ENCODE peak calls at places on chromosomes 12 and 14, in ten cellular contexts. K is A549, F is neural progenitor cell, R is Peyer's patch, Q is psoas muscle, P is hepatocyte, E is ovary, J is IMR-90, D is heart right ventricle, Z is tibial artery. N is an unnamed sample. For H3K4me1, the result is how much of the 10 kb centered on the place peaks cover.

GRCh38 chr14:51442513-51443175 is 202.6 kb downstream of the TMX1 start:
- DNase-seq in R (no peak), K (peak), E (peak), Z (no peak), F (no peak), D (no peak), Q (no peak), J (peak), P (peak), N (no peak)

GRCh38 chr12:119669744-119670472 is 2.0 kb downstream of the PRKAB1 start:
- DNase-seq in Z (no peak), F (no peak), J (no peak), R (no peak), P (peak), E (no peak), K (no peak), D (no peak), Q (no peak), N (no peak)

GRCh38 chr14:100762901-100763300 is 36.2 kb downstream of the DLK1 start:
- DNase-seq in D (no peak), R (no peak), Z (no peak), E (no peak), K (no peak), F (no peak), J (no peak), Q (no peak), P (no peak), N (no peak)

GRCh38 chr12:55933158-55933798 is 2.3 kb downstream of the DGKA start:
- DNase-seq in P (no peak), E (no peak), F (no peak), K (peak), J (no peak), Z (no peak), Q (no peak), R (no peak), D (no peak), N (no peak)

GRCh38 chr12:75455839-75456238 is 24.7 kb upstream of the GLIPR1 start:
- DNase-seq in K (no peak), P (no peak), D (no peak), Z (peak), F (no peak), R (no peak), Q (no peak), J (no peak), E (no peak), N (no peak)

GRCh38 chr12:1419849-1420371 is 174.5 kb downstream of the FBXL14 start:
- DNase-seq in Q (no peak), D (no peak), P (no peak), K (no peak), J (no peak), E (no peak), Z (no peak), F (no peak), R (no peak), N (no peak)

GRCh38 chr12:25388216-25388615 is 137.5 kb upstream of the KRAS start:
- DNase-seq in J (peak), F (no peak), Q (no peak), E (no peak), D (no peak), P (no peak), K (no peak), Z (no peak), R (no peak), N (peak)

GRCh38 chr14:20262642-20263128 is 23.6 kb downstream of the OR11H4 start:
- DNase-seq in Z (no peak), R (no peak), K (no peak), Q (no peak), E (no peak), D (no peak), F (no peak), J (peak), P (no peak), N (no peak)

GRCh38 chr12:80470403-80470802 is 26.4 kb downstream of the PTPRQ start:
- DNase-seq in P (no peak), E (no peak), R (no peak), D (no peak), K (no peak), J (no peak), Q (no peak), Z (no peak), F (no peak), N (no peak)

GRCh38 chr12:124743479-124744272 is 120.0 kb downstream of the SCARB1 start:
- DNase-seq in P (no peak), D (no peak), R (no peak), K (no peak), E (no peak), J (no peak), Z (no peak), F (no peak), Q (no peak), N (no peak)

GRCh38 chr12:124745891-124746570 is 117.6 kb downstream of the SCARB1 start:
- DNase-seq in P (peak), E (peak), F (peak), Q (peak), D (peak), J (peak), K (peak), R (peak), Z (peak), N (no peak)

GRCh38 chr12:124744273-124744640 is 119.4 kb downstream of the SCARB1 start:
- DNase-seq in E (no peak), K (no peak), D (no peak), Z (no peak), J (no peak), Q (no peak), R (no peak), P (no peak), F (no peak), N (no peak)

GRCh38 chr12:124745468-124745890 is 118.2 kb downstream of the SCARB1 start:
- DNase-seq in K (no peak), R (no peak), Z (no peak), Q (no peak), D (no peak), P (no peak), J (no peak), E (no peak), F (no peak), N (no peak)

DNA sequence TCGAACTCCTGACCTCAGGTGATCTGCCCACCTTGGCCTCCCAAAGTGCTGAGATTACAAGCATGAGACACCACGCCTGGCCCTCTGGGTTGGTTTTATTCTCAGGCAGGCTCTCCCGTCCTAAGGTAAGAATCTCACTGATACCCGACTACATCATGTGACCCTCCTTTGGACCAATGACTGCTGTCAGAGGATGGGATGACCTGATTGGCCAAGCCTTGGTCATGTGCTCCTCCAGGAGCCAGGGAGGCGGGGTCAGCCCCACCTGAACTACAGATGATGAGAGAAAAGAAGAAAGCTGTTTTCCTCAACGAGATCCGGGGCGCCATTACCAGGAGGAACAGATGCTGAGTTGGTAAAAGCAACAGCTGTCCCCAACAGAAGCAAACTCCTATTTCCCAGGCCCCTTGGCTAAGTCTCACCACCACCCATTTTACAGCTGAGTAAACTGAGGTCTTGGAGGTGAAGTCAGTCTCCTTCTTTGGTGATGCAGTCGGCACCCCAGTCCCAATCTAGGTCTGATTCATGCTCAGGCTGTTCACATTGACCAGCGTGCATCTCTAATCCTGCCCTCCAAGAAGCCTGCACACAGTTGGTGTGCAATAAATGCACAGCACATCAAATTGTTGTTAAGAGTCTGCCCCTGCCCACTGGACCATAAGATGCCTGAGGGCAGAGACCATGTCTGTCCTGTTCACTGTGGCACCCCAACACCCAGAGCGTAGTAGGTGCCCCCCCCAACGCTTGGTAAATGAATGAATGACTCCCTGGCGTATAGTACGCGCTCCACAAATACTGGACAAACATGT is 118.8 kb downstream of the SCARB1 start:
- DNase-seq in E (no peak), R (no peak), J (no peak), D (no peak), K (peak), F (no peak), Z (no peak), Q (no peak), P (no peak), N (no peak)
- H3K27ac ChIP-seq in E (peak), R (peak), J (no peak), D (peak), K (peak), F (no peak), Z (peak), Q (peak), P (peak), N (no peak)

DNA sequence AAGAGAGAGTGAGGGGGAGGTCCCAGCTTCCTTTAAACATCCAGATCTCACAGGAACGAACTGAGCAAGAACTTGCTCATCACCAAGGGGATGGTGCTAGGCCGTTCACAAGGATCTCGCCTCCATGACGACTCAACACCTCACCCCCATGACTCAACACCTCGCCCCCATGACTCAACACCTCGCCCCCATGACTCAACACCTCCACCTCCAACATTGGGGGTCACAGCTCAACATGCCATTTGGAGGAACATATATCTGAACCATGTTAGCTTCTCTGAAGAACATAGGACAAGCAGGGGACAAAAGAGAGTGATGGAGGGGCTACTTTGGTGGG is 66.0 kb upstream of the LHX5 start:
- DNase-seq in K (no peak), E (no peak), D (no peak), Q (no peak), J (no peak), F (no peak), Z (no peak), P (no peak), R (no peak), N (no peak)
- H3K4me1 ChIP-seq in K (under half), E (under half), D (under half), Q (under half), J (under half), F (under half), Z (under half), P (under half), R (under half), N (under half)

GRCh38 chr12:47862157-47862556 is 42.5 kb upstream of the HDAC7 start:
- DNase-seq in J (no peak), Z (no peak), Q (no peak), F (no peak), E (no peak), R (no peak), P (no peak), D (no peak), K (no peak), N (no peak)
- H3K27ac ChIP-seq in J (no peak), Z (no peak), Q (no peak), F (no peak), E (no peak), R (no peak), P (no peak), D (no peak), K (no peak), N (no peak)

DNA sequence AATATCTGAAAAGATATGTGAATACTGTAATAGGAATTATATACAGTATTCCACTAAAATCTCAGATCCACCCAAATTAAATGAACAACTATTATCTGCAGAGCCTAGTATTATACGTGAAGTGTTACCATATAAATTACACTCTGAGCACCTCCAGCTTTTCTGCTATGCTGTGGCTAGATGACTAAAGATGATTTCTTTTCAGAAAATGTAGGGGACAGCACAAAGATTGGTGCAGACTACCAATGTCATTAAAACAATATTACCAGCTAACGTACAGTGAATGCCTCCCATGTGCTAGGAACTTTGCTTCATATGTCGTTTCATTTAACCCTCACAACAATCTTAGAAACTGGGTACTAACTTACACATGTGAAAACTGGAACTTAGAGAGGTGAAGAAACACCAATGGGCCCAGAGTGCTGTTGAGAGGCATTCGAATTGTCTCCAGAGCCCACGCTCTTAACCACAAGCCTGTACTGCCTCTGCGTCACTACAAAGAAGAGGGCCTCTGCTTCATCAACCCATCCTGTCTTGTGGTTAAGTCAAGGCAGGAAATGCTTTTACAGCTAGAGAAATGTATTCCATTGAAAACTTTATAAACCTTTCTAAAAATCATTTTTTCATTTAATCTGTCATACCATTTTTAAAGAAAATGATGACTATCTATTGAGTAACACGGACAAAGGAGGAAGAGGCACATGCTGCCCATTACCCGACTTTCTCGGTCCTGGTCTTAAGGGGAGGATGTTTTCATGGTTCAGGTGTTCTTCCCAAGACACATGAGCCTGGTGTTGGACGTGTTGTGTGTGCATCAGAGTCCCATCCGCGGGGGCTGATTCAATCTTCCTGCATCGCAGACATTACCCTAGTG is 1.3 kb downstream of the GPR65 start:
- DNase-seq in E (no peak), D (no peak), R (peak), F (no peak), Q (no peak), K (no peak), Z (no peak), J (no peak), P (no peak), N (peak)
- H3K4me1 ChIP-seq in E (under half), D (under half), R (under half), F (under half), Q (under half), K (under half), Z (under half), J (under half), P (under half), N (under half)

GRCh38 chr12:108838194-108839010 is 19.0 kb downstream of the SSH1 start:
- DNase-seq in P (peak), Z (peak), D (peak), E (peak), Q (peak), K (peak), R (peak), J (peak), F (no peak), N (peak)
- H3K27ac ChIP-seq in P (peak), Z (peak), D (peak), E (peak), Q (peak), K (peak), R (peak), J (peak), F (no peak), N (peak)

DNA sequence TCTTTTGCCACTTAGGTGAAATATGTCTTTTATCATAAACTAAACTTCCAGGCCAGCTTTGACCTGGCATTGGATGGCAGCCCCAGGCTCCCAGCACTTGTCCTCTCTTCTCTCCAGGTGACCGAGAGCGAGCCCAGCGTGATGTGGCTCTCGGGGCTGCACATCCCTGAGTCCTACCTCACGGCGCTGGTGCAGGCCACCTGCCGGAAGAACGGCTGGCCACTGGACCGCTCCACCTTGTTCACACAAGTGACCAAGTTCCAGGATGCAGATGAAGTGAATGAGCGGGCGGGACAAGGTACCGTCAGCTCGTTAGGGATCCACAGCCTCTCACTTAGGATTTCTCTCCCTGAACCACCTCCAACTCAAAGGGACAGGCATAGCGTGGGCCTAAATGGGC is 39.4 kb downstream of the CCDC92 start:
- DNase-seq in E (no peak), K (no peak), P (no peak), F (no peak), J (no peak), D (no peak), R (no peak), Z (no peak), Q (no peak), N (no peak)
- H3K4me1 ChIP-seq in E (under half), K (under half), P (under half), F (under half), J (under half), D (under half), R (under half), Z (under half), Q (under half), N (under half)

GRCh38 chr12:124754491-124754890 is 109.2 kb downstream of the SCARB1 start:
- DNase-seq in R (no peak), F (no peak), E (no peak), J (no peak), Z (no peak), Q (no peak), D (no peak), K (no peak), P (no peak), N (no peak)

GRCh38 chr12:124753230-124753595 is 110.5 kb downstream of the SCARB1 start:
- DNase-seq in Q (no peak), J (no peak), K (no peak), F (no peak), D (no peak), P (no peak), R (no peak), E (no peak), Z (no peak), N (no peak)

GRCh38 chr12:124752437-124753229 is 111.0 kb downstream of the SCARB1 start:
- DNase-seq in R (no peak), Z (no peak), E (no peak), Q (no peak), F (no peak), J (no peak), D (no peak), K (no peak), P (no peak), N (no peak)

GRCh38 chr12:124754949-124755800 is 108.5 kb downstream of the SCARB1 start:
- DNase-seq in Q (peak), J (peak), D (peak), F (peak), K (no peak), R (peak), E (peak), Z (peak), P (peak), N (no peak)

DNA sequence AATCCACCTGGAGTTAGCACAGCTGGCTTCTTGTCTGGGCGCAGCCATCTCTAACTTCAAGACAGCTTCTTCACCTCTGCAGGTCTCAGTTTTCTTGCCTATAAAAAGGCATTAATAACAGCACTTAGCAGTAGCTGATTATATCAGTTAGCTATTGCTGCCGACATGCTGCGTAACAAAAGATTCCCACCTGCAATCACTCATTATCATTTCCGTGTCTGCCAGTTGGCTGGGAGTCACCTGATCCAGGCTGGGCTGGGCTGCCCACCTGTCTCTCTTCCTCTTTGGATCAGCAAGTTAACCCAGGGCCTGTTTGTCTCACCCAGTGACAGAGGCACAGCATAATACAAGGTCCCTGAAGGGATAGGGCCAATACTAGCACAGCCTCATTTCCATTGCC is 109.7 kb downstream of the SCARB1 start:
- DNase-seq in K (no peak), J (no peak), R (no peak), E (no peak), F (no peak), Z (no peak), D (no peak), P (no peak), Q (no peak), N (no peak)
- H3K27ac ChIP-seq in K (no peak), J (no peak), R (peak), E (no peak), F (no peak), Z (peak), D (peak), P (no peak), Q (peak), N (no peak)

N was measured in effector memory CD4-positive, alpha-beta T cell.